ENCODE peak calls at places on chromosomes 13 and 19, in seven cellular contexts. C is CD8-positive, alpha-beta T cell; S is Peyer's patch; J is stomach; M is endodermal cell; H is fibroblast of mammary gland; P is fibroblast of villous mesenchyme. O is an unnamed sample.

GRCh38 chr13:91719033-91719432 is 320.6 kb downstream of the GPC5 start:
- DNase-seq in C (no peak), S (no peak), J (no peak), M (no peak), H (peak; percentile 2), P (no peak), O (no peak)

GRCh38 chr13:89900104-89900760 is 1447.3 kb upstream of the MIR17HG start:
- DNase-seq in C (no peak), S (no peak), J (no peak), M (no peak), H (peak; percentile 25), P (no peak), O (peak; percentile 0)

GRCh38 chr19:20078696-20079095 is 896 bp downstream of the ZNF90 start:
- DNase-seq in C (no peak), S (peak; percentile 49), J (no peak), M (peak; percentile 75), H (peak; percentile 52), P (peak; percentile 80), O (peak; percentile 54)

GRCh38 chr19:11278670-11279069 is 16.3 kb upstream of the DOCK6 start:
- DNase-seq in C (no peak), S (no peak), J (no peak), M (peak; percentile 68), H (no peak), P (no peak), O (peak; percentile 47)

GRCh38 chr13:95176611-95177259 is 124.5 kb downstream of the ABCC4 start:
- DNase-seq in C (peak; percentile 27), S (no peak), J (no peak), M (peak; percentile 15), H (peak; percentile 15), P (peak; percentile 57), O (peak; percentile 75)

GRCh38 chr19:30521937-30522336 is 149.8 kb downstream of the ZNF536 start:
- DNase-seq in C (no peak), S (no peak), J (no peak), M (no peak), H (no peak), P (no peak), O (no peak)

GRCh38 chr19:39362682-39363657 is 20.7 kb downstream of the SAMD4B start:
- DNase-seq in C (no peak), S (no peak), J (no peak), M (no peak), H (peak; percentile 89), P (peak; percentile 67), O (peak; percentile 83)

GRCh38 chr19:5563941-5564612 is 3.7 kb downstream of the TINCR start:
- DNase-seq in C (no peak), S (no peak), J (no peak), M (no peak), H (no peak), P (peak; percentile 62), O (no peak)

GRCh38 chr19:17243854-17244617 is 1.7 kb downstream of the NR2F6 start:
- DNase-seq in C (no peak), S (peak; percentile 82), J (peak; percentile 60), M (peak; percentile 85), H (peak; percentile 58), P (no peak), O (peak; percentile 50)

GRCh38 chr19:1911098-1911497 is 5.9 kb downstream of the ADAT3 start:
- DNase-seq in C (no peak), S (no peak), J (no peak), M (no peak), H (no peak), P (no peak), O (no peak)

GRCh38 chr13:97359181-97360057 is 74.5 kb upstream of the RAP2A start:
- DNase-seq in C (peak; percentile 45), S (peak; percentile 77), J (peak; percentile 36), M (peak; percentile 84), H (peak; percentile 85), P (peak; percentile 96), O (peak; percentile 86)

GRCh38 chr19:16737909-16738308 is 18.3 kb downstream of the NWD1 start:
- DNase-seq in C (no peak), S (no peak), J (no peak), M (no peak), H (no peak), P (peak; percentile 68), O (peak; percentile 15)

GRCh38 chr19:50874185-50874584 is 946 bp downstream of the KLK2 start:
- DNase-seq in C (no peak), S (no peak), J (no peak), M (no peak), H (no peak), P (no peak), O (no peak)

GRCh38 chr13:33053397-33054066 is 37.3 kb downstream of the KL start:
- DNase-seq in C (no peak), S (no peak), J (no peak), M (no peak), H (no peak), P (no peak), O (peak; percentile 32)

GRCh38 chr13:40503966-40504591 is 162.4 kb downstream of the FOXO1 start:
- DNase-seq in C (no peak), S (no peak), J (no peak), M (no peak), H (peak; percentile 83), P (peak; percentile 48), O (peak; percentile 96)

GRCh38 chr13:38582133-38582532 is 104.7 kb upstream of the FREM2 start:
- DNase-seq in C (no peak), S (no peak), J (no peak), M (no peak), H (peak; percentile 23), P (peak; percentile 46), O (peak; percentile 33)

GRCh38 chr13:76129305-76130040 is 493.3 kb downstream of the LMO7 start:
- DNase-seq in C (no peak), S (no peak), J (no peak), M (no peak), H (no peak), P (no peak), O (no peak)

GRCh38 chr19:42466521-42467436 is 24.0 kb upstream of the CXCL17 start:
- DNase-seq in C (no peak), S (no peak), J (no peak), M (no peak), H (no peak), P (peak; percentile 42), O (peak; percentile 39)

GRCh38 chr13:66329988-66330429 is 900.1 kb downstream of the PCDH9 start:
- DNase-seq in C (no peak), S (no peak), J (no peak), M (no peak), H (peak; percentile 39), P (no peak), O (no peak)

GRCh38 chr19:6010107-6010506 is 32.2 kb upstream of the RANBP3 start:
- DNase-seq in C (no peak), S (no peak), J (no peak), M (no peak), H (no peak), P (peak; percentile 28), O (no peak)

GRCh38 chr13:64529874-64530485 is 2700.2 kb downstream of the PCDH9 start:
- DNase-seq in C (no peak), S (no peak), J (no peak), M (peak; percentile 71), H (peak; percentile 14), P (no peak), O (peak; percentile 28)

DNA sequence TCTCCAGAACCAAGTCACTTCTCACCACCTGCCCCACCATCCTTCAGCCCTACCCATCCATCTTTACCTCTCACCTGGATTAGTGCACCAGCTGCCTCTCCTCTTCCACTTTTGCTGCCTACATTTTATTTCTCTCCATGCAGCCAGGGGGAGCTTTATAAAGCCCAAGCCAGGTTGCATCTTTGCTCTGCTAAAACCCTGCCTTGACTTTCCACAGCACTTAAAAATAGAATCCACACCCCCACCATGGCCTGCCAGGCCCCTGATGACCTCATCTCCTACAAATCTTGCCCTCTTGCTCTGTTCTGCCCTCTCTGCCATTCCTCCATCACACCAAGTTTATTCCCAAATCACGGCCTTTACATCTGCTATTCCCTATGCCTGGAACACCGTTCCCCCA is 1.8 kb downstream of the HOOK2 start:
- DNase-seq in C (no peak), S (no peak), J (no peak), M (no peak), H (peak; percentile 50), P (peak; percentile 40), O (peak; percentile 55)
- TF ChIP-seq CTCF in C (no peak), S (no peak), J (no peak), M (peak; percentile 49), H (peak; percentile 48), P (peak; percentile 48), O (peak; percentile 58)

GRCh38 chr19:46132508-46133100 is 8.1 kb upstream of the IGFL3 start:
- DNase-seq in C (no peak), S (no peak), J (no peak), M (no peak), H (no peak), P (no peak), O (no peak)

GRCh38 chr19:46133101-46133627 is 8.7 kb upstream of the IGFL3 start:
- DNase-seq in C (no peak), S (no peak), J (no peak), M (peak; percentile 89), H (peak; percentile 91), P (peak; percentile 72), O (peak; percentile 92)

GRCh38 chr19:46134527-46134926 is 10.0 kb upstream of the IGFL3 start:
- DNase-seq in C (no peak), S (no peak), J (no peak), M (no peak), H (peak; percentile 57), P (peak; percentile 17), O (peak; percentile 57)

GRCh38 chr19:46133777-46134231 is 9.3 kb upstream of the IGFL3 start:
- DNase-seq in C (no peak), S (no peak), J (no peak), M (peak; percentile 64), H (no peak), P (no peak), O (no peak)

GRCh38 chr19:46131485-46132143 is 7.1 kb upstream of the IGFL3 start:
- DNase-seq in C (no peak), S (no peak), J (no peak), M (peak; percentile 60), H (no peak), P (peak; percentile 31), O (no peak)
- H3K4me3 ChIP-seq in C (no peak overlapping the region), S (no peak overlapping the region), J (no peak overlapping the region), M (peak overlapping the region; percentile 72), H (no peak overlapping the region), P (no peak overlapping the region), O (no peak overlapping the region)

GRCh38 chr13:30892966-30893365 is 13.1 kb upstream of the MEDAG start:
- DNase-seq in C (no peak), S (no peak), J (no peak), M (peak; percentile 94), H (peak; percentile 72), P (peak; percentile 56), O (peak; percentile 81)
- TF ChIP-seq CTCF in C (no peak), S (no peak), J (no peak), M (peak; percentile 91), H (peak; percentile 72), P (peak; percentile 74), O (peak; percentile 81)

DNA sequence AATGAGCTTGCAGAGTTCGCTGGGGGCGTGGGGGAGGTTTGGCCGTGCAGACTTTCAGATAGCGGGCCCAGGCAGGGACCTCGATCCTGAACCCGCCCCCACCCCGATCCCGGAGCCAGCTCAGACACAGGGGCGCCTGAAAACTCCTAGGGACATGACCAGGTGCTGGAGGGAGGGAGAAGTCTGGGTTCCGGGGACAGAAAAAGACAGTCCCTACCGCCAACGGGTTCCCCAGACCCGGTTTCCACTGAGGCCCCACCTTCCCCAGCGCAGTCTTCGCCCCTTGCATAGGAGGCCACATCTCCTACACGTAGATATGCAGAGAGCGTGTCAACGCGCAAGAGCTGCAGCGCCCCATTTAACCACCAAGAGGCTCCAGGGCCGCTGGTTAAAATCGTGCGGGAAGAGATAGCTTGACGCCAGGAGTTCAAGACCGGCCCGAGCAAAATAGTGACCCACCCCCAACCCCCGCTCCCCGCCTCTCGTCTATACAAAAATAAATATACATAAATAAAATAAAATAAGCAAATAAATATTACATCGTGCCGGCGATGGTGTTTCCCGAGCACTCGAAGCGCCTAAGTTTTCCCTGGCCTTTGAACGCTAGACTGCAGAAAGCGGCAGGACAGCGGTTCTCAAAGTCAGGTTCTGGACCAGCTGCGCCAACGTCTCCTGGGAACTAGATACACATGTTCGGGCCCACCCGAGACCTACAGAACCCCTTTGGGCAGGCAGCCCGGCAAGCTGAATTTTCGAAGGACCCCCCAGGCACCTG is 8.3 kb downstream of the CCDC8 start:
- DNase-seq in C (no peak), S (no peak), J (no peak), M (peak; percentile 86), H (peak; percentile 53), P (no peak), O (peak; percentile 47)
- H3K4me3 ChIP-seq in C (peak overlapping the region; percentile 37), S (peak overlapping the region; percentile 27), J (peak overlapping the region; percentile 36), M (no peak overlapping the region), H (no peak overlapping the region), P (no peak overlapping the region), O (no peak overlapping the region)

O was measured in fibroblast of the aortic adventitia.